ENCODE peak calls at places on chromosomes 5 and 9, in nine cellular contexts. One of them, this sample, is unnamed.

GRCh38 chr5:172106511-172107356 is 81.3 kb downstream of the STK10 start:
- DNase-seq in endothelial cell: peak
- DNase-seq in mucosa of descending colon: no peak
- DNase-seq in kidney: peak
- DNase-seq in Calu3: peak
- DNase-seq in RWPE2: no peak
- DNase-seq in sigmoid colon: peak
- DNase-seq in H1: no peak
- DNase-seq in cardiac fibroblast: peak
- DNase-seq in this sample: peak

GRCh38 chr9:80501635-80502034 is 929.9 kb downstream of the TLE4 start:
- DNase-seq in cardiac fibroblast: peak
- DNase-seq in endothelial cell: no peak
- DNase-seq in sigmoid colon: no peak
- DNase-seq in Calu3: no peak
- DNase-seq in kidney: no peak
- DNase-seq in H1: no peak
- DNase-seq in mucosa of descending colon: no peak
- DNase-seq in RWPE2: no peak
- DNase-seq in this sample: peak

GRCh38 chr5:61735999-61736398 is 403.9 kb downstream of the ZSWIM6 start:
- DNase-seq in cardiac fibroblast: no peak
- DNase-seq in RWPE2: no peak
- DNase-seq in H1: no peak
- DNase-seq in sigmoid colon: no peak
- DNase-seq in Calu3: no peak
- DNase-seq in endothelial cell: no peak
- DNase-seq in kidney: no peak
- DNase-seq in mucosa of descending colon: no peak
- DNase-seq in this sample: no peak

GRCh38 chr9:107455461-107456155 is 34.0 kb downstream of the KLF4 start:
- DNase-seq in Calu3: no peak
- DNase-seq in mucosa of descending colon: no peak
- DNase-seq in H1: no peak
- DNase-seq in cardiac fibroblast: no peak
- DNase-seq in RWPE2: no peak
- DNase-seq in kidney: no peak
- DNase-seq in endothelial cell: no peak
- DNase-seq in sigmoid colon: no peak
- DNase-seq in this sample: no peak

GRCh38 chr5:116418774-116419173 is 155.8 kb downstream of the SEMA6A start:
- DNase-seq in Calu3: no peak
- DNase-seq in endothelial cell: no peak
- DNase-seq in cardiac fibroblast: no peak
- DNase-seq in RWPE2: no peak
- DNase-seq in kidney: no peak
- DNase-seq in H1: no peak
- DNase-seq in mucosa of descending colon: no peak
- DNase-seq in sigmoid colon: no peak
- DNase-seq in this sample: no peak

GRCh38 chr5:33439905-33440481 is 772 bp upstream of the TARS1 start:
- DNase-seq in Calu3: no peak
- DNase-seq in RWPE2: no peak
- DNase-seq in mucosa of descending colon: no peak
- DNase-seq in endothelial cell: no peak
- DNase-seq in H1: no peak
- DNase-seq in kidney: no peak
- DNase-seq in sigmoid colon: no peak
- DNase-seq in cardiac fibroblast: no peak
- DNase-seq in this sample: no peak

GRCh38 chr9:34334337-34334824 is 5.0 kb downstream of the NUDT2 start:
- DNase-seq in kidney: no peak
- DNase-seq in endothelial cell: no peak
- DNase-seq in sigmoid colon: no peak
- DNase-seq in mucosa of descending colon: no peak
- DNase-seq in RWPE2: no peak
- DNase-seq in H1: no peak
- DNase-seq in cardiac fibroblast: no peak
- DNase-seq in Calu3: no peak
- DNase-seq in this sample: no peak

GRCh38 chr5:65880673-65881072 is 45.7 kb upstream of the ERBIN start:
- DNase-seq in endothelial cell: no peak
- DNase-seq in sigmoid colon: no peak
- DNase-seq in Calu3: no peak
- DNase-seq in H1: no peak
- DNase-seq in cardiac fibroblast: no peak
- DNase-seq in kidney: no peak
- DNase-seq in mucosa of descending colon: no peak
- DNase-seq in RWPE2: no peak
- DNase-seq in this sample: no peak

GRCh38 chr9:14438232-14438966 is 124.5 kb upstream of the NFIB start:
- DNase-seq in endothelial cell: no peak
- DNase-seq in mucosa of descending colon: no peak
- DNase-seq in kidney: no peak
- DNase-seq in Calu3: no peak
- DNase-seq in RWPE2: no peak
- DNase-seq in H1: no peak
- DNase-seq in cardiac fibroblast: no peak
- DNase-seq in sigmoid colon: no peak
- DNase-seq in this sample: no peak

GRCh38 chr9:126706698-126707053 is 92.9 kb downstream of the LMX1B start:
- DNase-seq in RWPE2: no peak
- DNase-seq in mucosa of descending colon: no peak
- DNase-seq in H1: no peak
- DNase-seq in Calu3: no peak
- DNase-seq in sigmoid colon: no peak
- DNase-seq in endothelial cell: no peak
- DNase-seq in cardiac fibroblast: no peak
- DNase-seq in kidney: no peak
- DNase-seq in this sample: no peak

GRCh38 chr9:73042155-73042554 is 89.3 kb upstream of the ALDH1A1 start:
- DNase-seq in cardiac fibroblast: no peak
- DNase-seq in kidney: no peak
- DNase-seq in sigmoid colon: no peak
- DNase-seq in endothelial cell: no peak
- DNase-seq in RWPE2: no peak
- DNase-seq in mucosa of descending colon: no peak
- DNase-seq in Calu3: no peak
- DNase-seq in H1: no peak
- DNase-seq in this sample: no peak

GRCh38 chr9:127808347-127809001 is 5.8 kb downstream of the FPGS start:
- DNase-seq in RWPE2: peak
- DNase-seq in sigmoid colon: no peak
- DNase-seq in mucosa of descending colon: no peak
- DNase-seq in endothelial cell: no peak
- DNase-seq in kidney: no peak
- DNase-seq in Calu3: no peak
- DNase-seq in H1: no peak
- DNase-seq in cardiac fibroblast: no peak
- DNase-seq in this sample: no peak

GRCh38 chr9:127802576-127803443 is at the start of gene FPGS:
- DNase-seq in Calu3: peak
- DNase-seq in kidney: peak
- DNase-seq in RWPE2: peak
- DNase-seq in endothelial cell: peak
- DNase-seq in H1: peak
- DNase-seq in sigmoid colon: peak
- DNase-seq in cardiac fibroblast: peak
- DNase-seq in mucosa of descending colon: peak
- DNase-seq in this sample: peak

GRCh38 chr9:127803507-127804352 is 1.0 kb downstream of the FPGS start:
- DNase-seq in cardiac fibroblast: peak
- DNase-seq in RWPE2: peak
- DNase-seq in H1: no peak
- DNase-seq in Calu3: peak
- DNase-seq in endothelial cell: no peak
- DNase-seq in sigmoid colon: peak
- DNase-seq in kidney: peak
- DNase-seq in mucosa of descending colon: peak
- DNase-seq in this sample: peak

GRCh38 chr9:127806871-127807270 is 4.2 kb downstream of the FPGS start:
- DNase-seq in endothelial cell: no peak
- DNase-seq in H1: no peak
- DNase-seq in kidney: no peak
- DNase-seq in cardiac fibroblast: no peak
- DNase-seq in Calu3: no peak
- DNase-seq in mucosa of descending colon: no peak
- DNase-seq in sigmoid colon: no peak
- DNase-seq in RWPE2: peak
- DNase-seq in this sample: no peak

GRCh38 chr9:127805620-127806019 is 2.9 kb downstream of the FPGS start:
- DNase-seq in RWPE2: no peak
- DNase-seq in sigmoid colon: no peak
- DNase-seq in Calu3: peak
- DNase-seq in cardiac fibroblast: peak
- DNase-seq in H1: peak
- DNase-seq in endothelial cell: peak
- DNase-seq in kidney: no peak
- DNase-seq in mucosa of descending colon: no peak
- DNase-seq in this sample: peak
- TF ChIP-seq CTCF in RWPE2: no peak
- TF ChIP-seq CTCF in sigmoid colon: no peak
- TF ChIP-seq CTCF in Calu3: no peak
- TF ChIP-seq CTCF in cardiac fibroblast: peak
- TF ChIP-seq CTCF in H1: no peak
- TF ChIP-seq CTCF in endothelial cell: peak
- TF ChIP-seq CTCF in kidney: no peak
- TF ChIP-seq CTCF in mucosa of descending colon: no peak
- TF ChIP-seq CTCF in this sample: no peak

GRCh38 chr5:158513490-158514301 is 586.0 kb downstream of the EBF1 start:
- DNase-seq in mucosa of descending colon: no peak
- DNase-seq in endothelial cell: no peak
- DNase-seq in RWPE2: no peak
- DNase-seq in H1: no peak
- DNase-seq in Calu3: no peak
- DNase-seq in cardiac fibroblast: peak
- DNase-seq in sigmoid colon: no peak
- DNase-seq in kidney: no peak
- DNase-seq in this sample: no peak
- TF ChIP-seq CTCF in mucosa of descending colon: no peak
- TF ChIP-seq CTCF in endothelial cell: no peak
- TF ChIP-seq CTCF in RWPE2: no peak
- TF ChIP-seq CTCF in H1: no peak
- TF ChIP-seq CTCF in Calu3: no peak
- TF ChIP-seq CTCF in cardiac fibroblast: no peak
- TF ChIP-seq CTCF in sigmoid colon: no peak
- TF ChIP-seq CTCF in kidney: no peak
- TF ChIP-seq CTCF in this sample: no peak

DNA sequence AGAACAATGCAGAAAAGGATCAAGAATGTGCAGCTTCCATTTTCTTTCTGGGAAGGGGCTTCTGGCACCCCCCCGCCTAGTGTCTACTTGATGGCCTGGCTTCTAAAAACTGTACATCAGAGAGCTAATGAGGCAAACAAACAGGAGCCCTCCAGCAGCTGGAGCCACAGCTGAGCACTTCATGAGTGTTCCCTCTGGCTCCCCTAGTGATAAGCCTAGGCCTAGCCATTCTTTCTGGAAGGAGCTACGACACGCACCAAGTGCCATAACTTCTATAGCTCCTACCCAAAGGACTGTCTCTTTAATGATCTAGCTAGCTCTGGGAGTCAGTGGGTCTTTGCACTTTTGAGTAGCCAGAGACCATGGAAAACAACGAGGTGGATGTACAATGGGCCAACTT is 66.1 kb downstream of the DNAH5 start:
- DNase-seq in H1: no peak
- DNase-seq in Calu3: no peak
- DNase-seq in RWPE2: no peak
- DNase-seq in cardiac fibroblast: no peak
- DNase-seq in kidney: no peak
- DNase-seq in sigmoid colon: no peak
- DNase-seq in mucosa of descending colon: no peak
- DNase-seq in endothelial cell: no peak
- DNase-seq in this sample: no peak
- TF ChIP-seq CTCF in H1: peak
- TF ChIP-seq CTCF in Calu3: no peak
- TF ChIP-seq CTCF in RWPE2: no peak
- TF ChIP-seq CTCF in cardiac fibroblast: no peak
- TF ChIP-seq CTCF in kidney: no peak
- TF ChIP-seq CTCF in sigmoid colon: no peak
- TF ChIP-seq CTCF in mucosa of descending colon: no peak
- TF ChIP-seq CTCF in endothelial cell: no peak
- TF ChIP-seq CTCF in this sample: no peak

GRCh38 chr9:36812556-36812955 is 221.5 kb downstream of the PAX5 start:
- DNase-seq in kidney: no peak
- DNase-seq in sigmoid colon: peak
- DNase-seq in H1: no peak
- DNase-seq in Calu3: no peak
- DNase-seq in cardiac fibroblast: no peak
- DNase-seq in mucosa of descending colon: no peak
- DNase-seq in RWPE2: no peak
- DNase-seq in endothelial cell: no peak
- DNase-seq in this sample: no peak

GRCh38 chr9:36817160-36817834 is 216.8 kb downstream of the PAX5 start:
- DNase-seq in endothelial cell: no peak
- DNase-seq in mucosa of descending colon: no peak
- DNase-seq in H1: no peak
- DNase-seq in Calu3: no peak
- DNase-seq in RWPE2: peak
- DNase-seq in cardiac fibroblast: no peak
- DNase-seq in sigmoid colon: no peak
- DNase-seq in kidney: peak
- DNase-seq in this sample: no peak

GRCh38 chr9:36815566-36816348 is 218.3 kb downstream of the PAX5 start:
- DNase-seq in cardiac fibroblast: no peak
- DNase-seq in sigmoid colon: no peak
- DNase-seq in kidney: peak
- DNase-seq in Calu3: no peak
- DNase-seq in RWPE2: peak
- DNase-seq in mucosa of descending colon: no peak
- DNase-seq in endothelial cell: no peak
- DNase-seq in H1: no peak
- DNase-seq in this sample: no peak

GRCh38 chr9:36815023-36815422 is 219.0 kb downstream of the PAX5 start:
- DNase-seq in endothelial cell: no peak
- DNase-seq in Calu3: no peak
- DNase-seq in cardiac fibroblast: no peak
- DNase-seq in kidney: no peak
- DNase-seq in RWPE2: no peak
- DNase-seq in mucosa of descending colon: no peak
- DNase-seq in sigmoid colon: no peak
- DNase-seq in H1: no peak
- DNase-seq in this sample: no peak

DNA sequence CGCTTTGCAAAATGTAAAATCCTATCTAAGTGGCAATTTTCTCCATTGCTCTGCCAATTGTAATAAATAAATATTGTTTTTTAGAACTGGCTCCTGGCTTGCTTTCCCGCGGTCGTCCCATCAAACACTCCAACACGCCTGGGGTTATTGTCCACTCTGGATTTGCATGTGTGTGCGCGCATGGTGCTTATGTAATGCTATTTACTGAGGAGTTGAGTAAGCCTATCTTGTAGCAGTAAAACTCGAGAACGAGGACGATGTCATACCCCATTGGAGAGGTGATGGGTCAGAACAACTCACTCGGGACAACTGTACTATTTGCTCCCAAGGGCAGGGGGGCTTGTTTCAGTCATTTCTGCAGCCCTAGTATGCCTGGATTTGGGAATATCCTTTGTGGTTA is 220.9 kb downstream of the PAX5 start:
- DNase-seq in mucosa of descending colon: no peak
- DNase-seq in cardiac fibroblast: no peak
- DNase-seq in RWPE2: no peak
- DNase-seq in H1: no peak
- DNase-seq in kidney: no peak
- DNase-seq in endothelial cell: no peak
- DNase-seq in sigmoid colon: no peak
- DNase-seq in Calu3: no peak
- DNase-seq in this sample: no peak
- TF ChIP-seq CTCF in mucosa of descending colon: no peak
- TF ChIP-seq CTCF in cardiac fibroblast: no peak
- TF ChIP-seq CTCF in RWPE2: no peak
- TF ChIP-seq CTCF in H1: no peak
- TF ChIP-seq CTCF in kidney: no peak
- TF ChIP-seq CTCF in endothelial cell: no peak
- TF ChIP-seq CTCF in sigmoid colon: no peak
- TF ChIP-seq CTCF in Calu3: no peak
- TF ChIP-seq CTCF in this sample: no peak

This sample was measured in MCF 10A.